ENCODE peak calls at places on chromosome 16, in seven cellular contexts. One of them, this sample, is unnamed.

GRCh38 chr16:67087803-67088202 is 21.9 kb upstream of the PHAF1 start:
- DNase-seq in ureter: no peak
- DNase-seq in bronchial epithelial cell: no peak
- DNase-seq in amniotic stem cell: no peak
- DNase-seq in CD8-positive, alpha-beta T cell: no peak
- DNase-seq in stromal cell of bone marrow: no peak
- DNase-seq in cardiac fibroblast: no peak
- DNase-seq in this sample: no peak

GRCh38 chr16:83102336-83102735 is 475.6 kb downstream of the CDH13 start:
- DNase-seq in ureter: no peak
- DNase-seq in bronchial epithelial cell: peak; percentile 40
- DNase-seq in amniotic stem cell: no peak
- DNase-seq in CD8-positive, alpha-beta T cell: no peak
- DNase-seq in stromal cell of bone marrow: no peak
- DNase-seq in cardiac fibroblast: no peak
- DNase-seq in this sample: no peak

GRCh38 chr16:47872228-47872627 is 283.6 kb downstream of the ABCC12 start:
- DNase-seq in ureter: no peak
- DNase-seq in bronchial epithelial cell: peak; percentile 22
- DNase-seq in amniotic stem cell: no peak
- DNase-seq in CD8-positive, alpha-beta T cell: no peak
- DNase-seq in stromal cell of bone marrow: no peak
- DNase-seq in cardiac fibroblast: no peak
- DNase-seq in this sample: no peak

GRCh38 chr16:8634991-8635736 is 13.7 kb downstream of the METTL22 start:
- DNase-seq in ureter: no peak
- DNase-seq in bronchial epithelial cell: peak; percentile 35
- DNase-seq in amniotic stem cell: no peak
- DNase-seq in CD8-positive, alpha-beta T cell: no peak
- DNase-seq in stromal cell of bone marrow: no peak
- DNase-seq in cardiac fibroblast: peak; percentile 45
- DNase-seq in this sample: no peak

GRCh38 chr16:86888240-86889044 is 310.1 kb downstream of the FOXL1 start:
- DNase-seq in ureter: no peak
- DNase-seq in bronchial epithelial cell: peak; percentile 8
- DNase-seq in amniotic stem cell: no peak
- DNase-seq in CD8-positive, alpha-beta T cell: no peak
- DNase-seq in stromal cell of bone marrow: no peak
- DNase-seq in cardiac fibroblast: no peak
- DNase-seq in this sample: no peak

GRCh38 chr16:11480634-11481033 is 106.1 kb downstream of the LITAF start:
- DNase-seq in ureter: no peak
- DNase-seq in bronchial epithelial cell: no peak
- DNase-seq in amniotic stem cell: no peak
- DNase-seq in CD8-positive, alpha-beta T cell: no peak
- DNase-seq in stromal cell of bone marrow: no peak
- DNase-seq in cardiac fibroblast: no peak
- DNase-seq in this sample: no peak

GRCh38 chr16:10493276-10493675 is 87.1 kb downstream of the EMP2 start:
- DNase-seq in ureter: no peak
- DNase-seq in bronchial epithelial cell: no peak
- DNase-seq in amniotic stem cell: no peak
- DNase-seq in CD8-positive, alpha-beta T cell: no peak
- DNase-seq in stromal cell of bone marrow: no peak
- DNase-seq in cardiac fibroblast: no peak
- DNase-seq in this sample: no peak

GRCh38 chr16:85557976-85558589 is 55.0 kb upstream of the GSE1 start:
- DNase-seq in ureter: no peak
- DNase-seq in bronchial epithelial cell: peak; percentile 71
- DNase-seq in amniotic stem cell: no peak
- DNase-seq in CD8-positive, alpha-beta T cell: no peak
- DNase-seq in stromal cell of bone marrow: no peak
- DNase-seq in cardiac fibroblast: no peak
- DNase-seq in this sample: no peak

GRCh38 chr16:85568519-85568918 is 44.6 kb upstream of the GSE1 start:
- DNase-seq in ureter: no peak
- DNase-seq in bronchial epithelial cell: no peak
- DNase-seq in amniotic stem cell: no peak
- DNase-seq in CD8-positive, alpha-beta T cell: no peak
- DNase-seq in stromal cell of bone marrow: no peak
- DNase-seq in cardiac fibroblast: no peak
- DNase-seq in this sample: no peak

GRCh38 chr16:75555213-75555706 is 792 bp downstream of the TMEM231 start:
- DNase-seq in ureter: peak; percentile 83
- DNase-seq in bronchial epithelial cell: peak; percentile 87
- DNase-seq in amniotic stem cell: peak; percentile 88
- DNase-seq in CD8-positive, alpha-beta T cell: no peak
- DNase-seq in stromal cell of bone marrow: peak; percentile 86
- DNase-seq in cardiac fibroblast: peak; percentile 93
- DNase-seq in this sample: no peak

GRCh38 chr16:85935957-85936760 is 37.2 kb downstream of the IRF8 start:
- DNase-seq in ureter: no peak
- DNase-seq in bronchial epithelial cell: no peak
- DNase-seq in amniotic stem cell: no peak
- DNase-seq in CD8-positive, alpha-beta T cell: peak; percentile 61
- DNase-seq in stromal cell of bone marrow: no peak
- DNase-seq in cardiac fibroblast: no peak
- DNase-seq in this sample: peak; percentile 69

GRCh38 chr16:57867000-57867561 is 64.8 kb upstream of the KIFC3 start:
- DNase-seq in ureter: no peak
- DNase-seq in bronchial epithelial cell: peak; percentile 20
- DNase-seq in amniotic stem cell: no peak
- DNase-seq in CD8-positive, alpha-beta T cell: no peak
- DNase-seq in stromal cell of bone marrow: no peak
- DNase-seq in cardiac fibroblast: no peak
- DNase-seq in this sample: no peak

GRCh38 chr16:67563708-67564468 is 1.6 kb downstream of the CTCF start:
- DNase-seq in ureter: peak; percentile 70
- DNase-seq in bronchial epithelial cell: peak; percentile 83
- DNase-seq in amniotic stem cell: no peak
- DNase-seq in CD8-positive, alpha-beta T cell: no peak
- DNase-seq in stromal cell of bone marrow: peak; percentile 65
- DNase-seq in cardiac fibroblast: peak; percentile 82
- DNase-seq in this sample: no peak

GRCh38 chr16:88010343-88010970 is 59.2 kb downstream of the BANP start:
- DNase-seq in ureter: no peak
- DNase-seq in bronchial epithelial cell: no peak
- DNase-seq in amniotic stem cell: no peak
- DNase-seq in CD8-positive, alpha-beta T cell: no peak
- DNase-seq in stromal cell of bone marrow: no peak
- DNase-seq in cardiac fibroblast: no peak
- DNase-seq in this sample: no peak

GRCh38 chr16:11050536-11050935 is 106.2 kb downstream of the CLEC16A start:
- DNase-seq in ureter: no peak
- DNase-seq in bronchial epithelial cell: no peak
- DNase-seq in amniotic stem cell: no peak
- DNase-seq in CD8-positive, alpha-beta T cell: no peak
- DNase-seq in stromal cell of bone marrow: no peak
- DNase-seq in cardiac fibroblast: no peak
- DNase-seq in this sample: no peak

GRCh38 chr16:85188822-85189672 is 76.8 kb upstream of the CIBAR2 start:
- DNase-seq in ureter: no peak
- DNase-seq in bronchial epithelial cell: no peak
- DNase-seq in amniotic stem cell: no peak
- DNase-seq in CD8-positive, alpha-beta T cell: no peak
- DNase-seq in stromal cell of bone marrow: no peak
- DNase-seq in cardiac fibroblast: peak; percentile 64
- DNase-seq in this sample: no peak

GRCh38 chr16:85490971-85491771 is 122.0 kb upstream of the GSE1 start:
- DNase-seq in ureter: no peak
- DNase-seq in bronchial epithelial cell: no peak
- DNase-seq in amniotic stem cell: no peak
- DNase-seq in CD8-positive, alpha-beta T cell: peak; percentile 3
- DNase-seq in stromal cell of bone marrow: no peak
- DNase-seq in cardiac fibroblast: no peak
- DNase-seq in this sample: peak; percentile 25

GRCh38 chr16:57736419-57737281 is 1.1 kb downstream of the KATNB1 start:
- DNase-seq in ureter: no peak
- DNase-seq in bronchial epithelial cell: peak; percentile 69
- DNase-seq in amniotic stem cell: no peak
- DNase-seq in CD8-positive, alpha-beta T cell: no peak
- DNase-seq in stromal cell of bone marrow: peak; percentile 63
- DNase-seq in cardiac fibroblast: peak; percentile 78
- DNase-seq in this sample: peak; percentile 23

GRCh38 chr16:68425498-68426354 is 22.6 kb downstream of the SMPD3 start:
- DNase-seq in ureter: no peak
- DNase-seq in bronchial epithelial cell: no peak
- DNase-seq in amniotic stem cell: no peak
- DNase-seq in CD8-positive, alpha-beta T cell: no peak
- DNase-seq in stromal cell of bone marrow: no peak
- DNase-seq in cardiac fibroblast: no peak
- DNase-seq in this sample: no peak

GRCh38 chr16:24736758-24737157 is 7.3 kb downstream of the TNRC6A start:
- DNase-seq in ureter: no peak
- DNase-seq in bronchial epithelial cell: no peak
- DNase-seq in amniotic stem cell: no peak
- DNase-seq in CD8-positive, alpha-beta T cell: no peak
- DNase-seq in stromal cell of bone marrow: no peak
- DNase-seq in cardiac fibroblast: no peak
- DNase-seq in this sample: no peak

GRCh38 chr16:1708768-1709180 is 2.8 kb downstream of the MAPK8IP3 start:
- DNase-seq in ureter: no peak
- DNase-seq in bronchial epithelial cell: peak; percentile 44
- DNase-seq in amniotic stem cell: no peak
- DNase-seq in CD8-positive, alpha-beta T cell: no peak
- DNase-seq in stromal cell of bone marrow: no peak
- DNase-seq in cardiac fibroblast: peak; percentile 70
- DNase-seq in this sample: peak; percentile 45

GRCh38 chr16:27636453-27637200 is 86.7 kb downstream of the KATNIP start:
- DNase-seq in ureter: no peak
- DNase-seq in bronchial epithelial cell: no peak
- DNase-seq in amniotic stem cell: no peak
- DNase-seq in CD8-positive, alpha-beta T cell: no peak
- DNase-seq in stromal cell of bone marrow: no peak
- DNase-seq in cardiac fibroblast: no peak
- DNase-seq in this sample: no peak

GRCh38 chr16:31476305-31477219 is 4.6 kb downstream of the TGFB1I1 start:
- DNase-seq in ureter: no peak
- DNase-seq in bronchial epithelial cell: no peak
- DNase-seq in amniotic stem cell: no peak
- DNase-seq in CD8-positive, alpha-beta T cell: peak; percentile 86
- DNase-seq in stromal cell of bone marrow: no peak
- DNase-seq in cardiac fibroblast: no peak
- DNase-seq in this sample: peak; percentile 88

GRCh38 chr16:84423416-84423837 is 55.1 kb downstream of the ATP2C2 start:
- DNase-seq in ureter: no peak
- DNase-seq in bronchial epithelial cell: peak; percentile 56
- DNase-seq in amniotic stem cell: no peak
- DNase-seq in CD8-positive, alpha-beta T cell: no peak
- DNase-seq in stromal cell of bone marrow: peak; percentile 10
- DNase-seq in cardiac fibroblast: peak; percentile 45
- DNase-seq in this sample: no peak

GRCh38 chr16:10738231-10739077 is 5.2 kb upstream of the NUBP1 start:
- DNase-seq in ureter: peak; percentile 42
- DNase-seq in bronchial epithelial cell: peak; percentile 85
- DNase-seq in amniotic stem cell: peak; percentile 10
- DNase-seq in CD8-positive, alpha-beta T cell: peak; percentile 13
- DNase-seq in stromal cell of bone marrow: peak; percentile 77
- DNase-seq in cardiac fibroblast: peak; percentile 84
- DNase-seq in this sample: peak; percentile 20

GRCh38 chr16:17032332-17032731 is 438.4 kb downstream of the XYLT1 start:
- DNase-seq in ureter: no peak
- DNase-seq in bronchial epithelial cell: no peak
- DNase-seq in amniotic stem cell: no peak
- DNase-seq in CD8-positive, alpha-beta T cell: no peak
- DNase-seq in stromal cell of bone marrow: no peak
- DNase-seq in cardiac fibroblast: no peak
- DNase-seq in this sample: no peak

GRCh38 chr16:72013389-72013788 is 4.8 kb downstream of the DHODH start:
- DNase-seq in ureter: no peak
- DNase-seq in bronchial epithelial cell: peak; percentile 91
- DNase-seq in amniotic stem cell: no peak
- DNase-seq in CD8-positive, alpha-beta T cell: no peak
- DNase-seq in stromal cell of bone marrow: no peak
- DNase-seq in cardiac fibroblast: peak; percentile 52
- DNase-seq in this sample: no peak

GRCh38 chr16:1407749-1408148 is 6.8 kb downstream of the UNKL start:
- DNase-seq in ureter: no peak
- DNase-seq in bronchial epithelial cell: no peak
- DNase-seq in amniotic stem cell: no peak
- DNase-seq in CD8-positive, alpha-beta T cell: no peak
- DNase-seq in stromal cell of bone marrow: peak; percentile 13
- DNase-seq in cardiac fibroblast: peak; percentile 23
- DNase-seq in this sample: no peak

GRCh38 chr16:55632259-55632658 is 23.5 kb upstream of the SLC6A2 start:
- DNase-seq in ureter: no peak
- DNase-seq in bronchial epithelial cell: no peak
- DNase-seq in amniotic stem cell: no peak
- DNase-seq in CD8-positive, alpha-beta T cell: no peak
- DNase-seq in stromal cell of bone marrow: no peak
- DNase-seq in cardiac fibroblast: no peak
- DNase-seq in this sample: no peak

GRCh38 chr16:31200821-31201510 is 1.6 kb downstream of the PYCARD start:
- DNase-seq in ureter: no peak
- DNase-seq in bronchial epithelial cell: no peak
- DNase-seq in amniotic stem cell: no peak
- DNase-seq in CD8-positive, alpha-beta T cell: peak; percentile 22
- DNase-seq in stromal cell of bone marrow: peak; percentile 39
- DNase-seq in cardiac fibroblast: no peak
- DNase-seq in this sample: peak; percentile 49

GRCh38 chr16:86508947-86509758 is 1.2 kb upstream of the FOXF1 start:
- DNase-seq in ureter: no peak
- DNase-seq in bronchial epithelial cell: peak; percentile 4
- DNase-seq in amniotic stem cell: peak; percentile 58
- DNase-seq in CD8-positive, alpha-beta T cell: no peak
- DNase-seq in stromal cell of bone marrow: peak; percentile 23
- DNase-seq in cardiac fibroblast: peak; percentile 73
- DNase-seq in this sample: no peak

GRCh38 chr16:14378131-14378551 is 251.9 kb downstream of the PARN start:
- DNase-seq in ureter: no peak
- DNase-seq in bronchial epithelial cell: peak; percentile 80
- DNase-seq in amniotic stem cell: peak; percentile 66
- DNase-seq in CD8-positive, alpha-beta T cell: no peak
- DNase-seq in stromal cell of bone marrow: no peak
- DNase-seq in cardiac fibroblast: peak; percentile 70
- DNase-seq in this sample: no peak

GRCh38 chr16:54342001-54342776 is 55.6 kb upstream of the IRX3 start:
- DNase-seq in ureter: no peak
- DNase-seq in bronchial epithelial cell: peak; percentile 76
- DNase-seq in amniotic stem cell: no peak
- DNase-seq in CD8-positive, alpha-beta T cell: no peak
- DNase-seq in stromal cell of bone marrow: no peak
- DNase-seq in cardiac fibroblast: peak; percentile 35
- DNase-seq in this sample: no peak